ENCODE peak calls at places on chromosome 3, in ten cellular contexts. O, F, E, Z, I, R, P, M, D and T are unnamed samples. For H3K36me3 and H3K4me1, the result is how much of the 10 kb centered on the place peaks cover.

GRCh38 chr3:46370784-46371183 is at the start of gene CCR5:
- DNase-seq in I (no peak), Z (no peak), E (no peak), R (peak), F (no peak), M (peak), D (no peak), O (no peak), P (no peak), T (no peak)

GRCh38 chr3:73100734-73101550 is 39.5 kb downstream of the EBLN2 start:
- DNase-seq in E (peak), P (peak), O (peak), D (peak), R (peak), Z (peak), I (peak), F (peak), M (peak), T (peak)

GRCh38 chr3:171108066-171108465 is 81.5 kb upstream of the SLC2A2 start:
- DNase-seq in E (no peak), D (no peak), R (peak), O (no peak), M (no peak), I (no peak), P (no peak), F (no peak), Z (no peak), T (no peak)

GRCh38 chr3:97108136-97108535 is 293.7 kb downstream of the EPHA6 start:
- DNase-seq in R (no peak), O (no peak), I (no peak), D (no peak), F (no peak), P (no peak), E (no peak), M (no peak), Z (no peak), T (no peak)

GRCh38 chr3:187066228-187066995 is 72.9 kb downstream of the RPL39L start:
- DNase-seq in R (peak), Z (peak), P (peak), F (no peak), I (no peak), M (peak), D (no peak), O (peak), E (peak), T (peak)

GRCh38 chr3:180594631-180595348 is 7.2 kb upstream of the TTC14 start:
- DNase-seq in I (no peak), M (peak), Z (no peak), P (no peak), F (no peak), D (no peak), O (no peak), E (peak), R (peak), T (peak)

GRCh38 chr3:61699622-61700021 is 138.3 kb downstream of the PTPRG start:
- DNase-seq in I (no peak), M (no peak), D (no peak), F (no peak), R (no peak), Z (no peak), O (no peak), P (no peak), E (peak), T (no peak)

GRCh38 chr3:86785381-86785780 is 205.6 kb downstream of the VGLL3 start:
- DNase-seq in Z (no peak), F (no peak), P (no peak), D (no peak), E (no peak), O (no peak), R (peak), M (no peak), I (no peak), T (no peak)

GRCh38 chr3:109155828-109156227 is 19.3 kb downstream of the C3orf85 start:
- DNase-seq in M (no peak), F (no peak), I (no peak), E (no peak), O (no peak), D (no peak), Z (no peak), P (no peak), R (no peak), T (no peak)

GRCh38 chr3:197463279-197463678 is 92.5 kb downstream of the BDH1 start:
- DNase-seq in D (no peak), E (no peak), P (no peak), F (no peak), O (no peak), I (no peak), Z (no peak), R (peak), M (no peak), T (no peak)

GRCh38 chr3:29488922-29489321 is 208.1 kb downstream of the RBMS3 start:
- DNase-seq in E (no peak), F (no peak), M (no peak), D (no peak), P (no peak), R (peak), Z (no peak), I (no peak), O (no peak), T (no peak)

GRCh38 chr3:127183931-127184869 is 8.7 kb upstream of the PRR23E start:
- DNase-seq in E (no peak), D (no peak), R (no peak), P (no peak), Z (no peak), I (no peak), O (no peak), M (no peak), F (no peak), T (no peak)

GRCh38 chr3:133828576-133829309 is 23.1 kb downstream of the SRPRB start:
- DNase-seq in I (no peak), F (no peak), D (peak), M (no peak), R (no peak), E (no peak), P (no peak), Z (no peak), O (peak), T (no peak)

GRCh38 chr3:5787863-5788488 is 600.5 kb downstream of the EDEM1 start:
- DNase-seq in O (peak), D (peak), F (no peak), R (peak), M (no peak), E (peak), I (peak), Z (peak), P (no peak), T (no peak)

GRCh38 chr3:183308746-183309145 is 55.7 kb downstream of the B3GNT5 start:
- DNase-seq in R (no peak), M (no peak), I (no peak), D (no peak), O (no peak), F (no peak), E (no peak), P (no peak), Z (no peak), T (no peak)

GRCh38 chr3:116188231-116188785 is 257.0 kb downstream of the LSAMP start:
- DNase-seq in P (no peak), R (peak), Z (no peak), I (no peak), E (no peak), D (no peak), F (no peak), O (no peak), M (no peak), T (no peak)

GRCh38 chr3:159252772-159253384 is 451.0 kb downstream of the MFSD1 start:
- DNase-seq in F (no peak), O (no peak), E (peak), Z (no peak), I (no peak), D (no peak), R (peak), M (peak), P (no peak), T (peak)

GRCh38 chr3:76083992-76084391 is 298.6 kb upstream of the ZNF717 start:
- DNase-seq in O (no peak), M (no peak), Z (no peak), D (no peak), E (no peak), F (no peak), I (no peak), P (no peak), R (peak), T (no peak)

GRCh38 chr3:60742606-60743145 is 508.6 kb downstream of the FHIT start:
- DNase-seq in E (peak), P (no peak), F (no peak), R (peak), D (no peak), M (no peak), Z (no peak), I (no peak), O (peak), T (peak)

GRCh38 chr3:182912476-182912875 is 67.9 kb downstream of the DCUN1D1 start:
- DNase-seq in O (no peak), E (no peak), M (no peak), D (no peak), F (no peak), P (no peak), Z (no peak), I (no peak), R (no peak), T (no peak)

GRCh38 chr3:112560330-112560729 is 1.4 kb downstream of the ATG3 start:
- DNase-seq in O (no peak), I (no peak), Z (no peak), E (no peak), M (no peak), R (no peak), P (no peak), F (no peak), D (no peak), T (no peak)

GRCh38 chr3:127450331-127450730 is 140.2 kb downstream of the TPRA1 start:
- DNase-seq in F (no peak), M (no peak), R (no peak), Z (no peak), I (no peak), O (no peak), E (no peak), P (no peak), D (no peak), T (no peak)

GRCh38 chr3:196141866-196142673 is 60.2 kb upstream of the TFRC start:
- DNase-seq in E (no peak), O (no peak), I (peak), R (no peak), M (no peak), P (no peak), Z (no peak), F (no peak), D (peak), T (peak)

GRCh38 chr3:50194903-50195500 is 3.6 kb downstream of the GNAT1 start:
- DNase-seq in E (no peak), Z (no peak), O (no peak), F (no peak), D (no peak), P (peak), M (no peak), I (no peak), R (no peak), T (no peak)

GRCh38 chr3:5192568-5193319 is 5.2 kb downstream of the EDEM1 start:
- DNase-seq in I (no peak), R (no peak), M (no peak), E (no peak), F (peak), P (no peak), Z (no peak), D (no peak), O (no peak), T (no peak)

GRCh38 chr3:7546219-7546618 is 685.3 kb downstream of the GRM7 start:
- DNase-seq in P (no peak), I (no peak), O (no peak), F (no peak), D (no peak), Z (peak), M (no peak), E (no peak), R (peak), T (peak)

GRCh38 chr3:140244893-140245292 is 309.9 kb downstream of the CLSTN2 start:
- DNase-seq in Z (no peak), P (no peak), R (peak), D (no peak), M (no peak), I (no peak), O (no peak), F (no peak), E (no peak), T (no peak)

GRCh38 chr3:132332082-132332964 is 15.1 kb downstream of the ACP3 start:
- DNase-seq in P (no peak), O (no peak), I (no peak), D (no peak), F (no peak), E (no peak), M (no peak), R (no peak), Z (no peak), T (no peak)

GRCh38 chr3:124879395-124879723 is 7.8 kb downstream of the ITGB5 start:
- DNase-seq in D (no peak), E (no peak), I (no peak), R (no peak), O (no peak), P (no peak), Z (no peak), M (no peak), F (no peak), T (no peak)

GRCh38 chr3:52398670-52399081 is 46.2 kb downstream of the SEMA3G start:
- DNase-seq in P (no peak), M (no peak), O (peak), F (no peak), R (no peak), I (peak), E (no peak), Z (no peak), D (no peak), T (no peak)

GRCh38 chr3:149618151-149619123 is 39.4 kb downstream of the WWTR1 start:
- DNase-seq in F (no peak), D (no peak), O (peak), I (peak), Z (peak), P (no peak), R (peak), E (no peak), M (no peak), T (no peak)

DNA sequence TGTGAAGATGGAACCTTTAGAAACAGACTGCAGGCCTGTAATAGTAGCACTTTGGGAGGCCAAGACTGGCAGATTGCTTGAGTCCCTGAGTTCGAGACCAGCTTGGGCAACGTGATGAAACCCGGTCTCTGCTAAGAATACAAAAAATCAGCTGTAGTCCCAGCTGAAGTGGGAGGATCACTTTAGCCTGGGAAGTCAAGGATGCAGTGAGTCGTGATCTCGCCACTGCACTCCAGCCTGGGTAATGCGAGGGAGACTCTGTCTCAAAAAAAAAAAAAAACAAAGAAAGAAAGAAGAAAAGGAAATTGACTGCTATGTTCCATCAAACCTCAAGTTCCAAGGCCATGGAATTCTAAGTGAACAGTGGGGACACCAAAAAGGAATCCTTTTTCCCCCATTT is 2.2 kb downstream of the EOGT start:
- DNase-seq in M (no peak), I (no peak), O (no peak), Z (no peak), P (no peak), D (no peak), F (no peak), E (no peak), R (peak), T (no peak)
- H3K36me3 ChIP-seq in M (under half), I (under half), O (under half), Z (under half), P (under half), D (under half), F (under half), E (under half), R (under half), T (under half)

DNA sequence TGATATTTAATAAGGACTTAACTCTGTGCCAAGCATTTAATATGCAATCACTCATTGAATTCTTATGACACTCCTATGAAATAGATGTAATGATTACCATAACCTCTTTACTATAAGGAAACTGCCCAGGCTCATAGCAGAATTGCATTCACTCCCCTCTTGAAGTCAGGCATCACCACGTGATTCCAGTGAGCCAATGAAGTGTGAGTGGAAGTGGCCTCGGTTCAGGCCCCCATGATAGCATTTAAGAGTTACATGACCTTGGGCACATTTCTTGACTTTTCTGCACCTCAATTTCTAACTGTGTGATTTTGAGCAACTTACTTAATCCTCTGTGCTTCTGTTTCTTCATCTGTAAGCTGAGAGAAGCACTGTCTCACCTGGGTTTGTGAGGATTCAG is 62.8 kb upstream of the CLDN18 start:
- DNase-seq in I (no peak), F (no peak), R (no peak), D (no peak), E (no peak), M (no peak), Z (no peak), O (no peak), P (no peak), T (no peak)
- H3K4me1 ChIP-seq in I (under half), F (under half), R (under half), D (under half), E (under half), M (under half), Z (under half), O (under half), P (under half), T (under half)

GRCh38 chr3:194224536-194224935 is 88.6 kb downstream of the HES1 start:
- DNase-seq in Z (no peak), M (no peak), I (no peak), F (no peak), R (no peak), E (no peak), D (no peak), O (no peak), P (no peak), T (no peak)

GRCh38 chr3:194225988-194226663 is 90.2 kb downstream of the HES1 start:
- DNase-seq in P (no peak), E (no peak), D (no peak), R (peak), Z (no peak), I (no peak), F (no peak), M (no peak), O (no peak), T (no peak)

GRCh38 chr3:194223951-194224350 is 88.0 kb downstream of the HES1 start:
- DNase-seq in F (no peak), O (no peak), P (no peak), M (no peak), R (no peak), D (no peak), Z (no peak), E (no peak), I (no peak), T (no peak)

GRCh38 chr3:194220776-194221735 is 85.1 kb downstream of the HES1 start:
- DNase-seq in R (peak), D (no peak), F (no peak), O (no peak), M (no peak), P (no peak), Z (no peak), I (no peak), E (no peak), T (no peak)

DNA sequence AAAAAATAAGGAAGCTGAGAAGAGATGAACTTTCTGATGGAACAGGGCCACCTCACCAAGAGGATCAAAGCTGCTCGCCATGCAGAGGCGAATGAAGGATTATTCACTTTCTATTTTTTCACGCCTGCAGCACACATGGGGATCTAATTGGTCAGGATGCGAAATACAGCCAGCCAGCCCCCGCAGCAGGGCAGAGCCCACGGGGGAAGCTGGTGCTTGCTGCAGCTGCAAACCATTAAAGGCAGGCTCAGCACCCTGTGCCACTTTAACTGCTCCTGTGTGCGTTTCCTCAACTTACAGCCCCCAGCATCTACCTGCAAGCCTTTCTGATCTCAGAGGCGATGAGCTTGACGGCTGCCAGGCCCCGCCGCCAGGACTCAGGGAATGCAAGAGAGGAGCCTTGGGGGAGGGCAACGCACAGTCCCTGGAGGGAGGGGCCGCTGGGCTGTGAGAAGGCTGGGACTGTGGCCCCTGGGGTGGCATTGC is 89.0 kb downstream of the HES1 start:
- DNase-seq in D (no peak), O (no peak), R (no peak), M (no peak), F (no peak), Z (no peak), I (no peak), P (no peak), E (no peak), T (no peak)
- H3K4me3 ChIP-seq in D (peak), O (no peak), R (no peak), M (no peak), F (no peak), Z (no peak), I (no peak), P (no peak), E (no peak), T (no peak)

DNA sequence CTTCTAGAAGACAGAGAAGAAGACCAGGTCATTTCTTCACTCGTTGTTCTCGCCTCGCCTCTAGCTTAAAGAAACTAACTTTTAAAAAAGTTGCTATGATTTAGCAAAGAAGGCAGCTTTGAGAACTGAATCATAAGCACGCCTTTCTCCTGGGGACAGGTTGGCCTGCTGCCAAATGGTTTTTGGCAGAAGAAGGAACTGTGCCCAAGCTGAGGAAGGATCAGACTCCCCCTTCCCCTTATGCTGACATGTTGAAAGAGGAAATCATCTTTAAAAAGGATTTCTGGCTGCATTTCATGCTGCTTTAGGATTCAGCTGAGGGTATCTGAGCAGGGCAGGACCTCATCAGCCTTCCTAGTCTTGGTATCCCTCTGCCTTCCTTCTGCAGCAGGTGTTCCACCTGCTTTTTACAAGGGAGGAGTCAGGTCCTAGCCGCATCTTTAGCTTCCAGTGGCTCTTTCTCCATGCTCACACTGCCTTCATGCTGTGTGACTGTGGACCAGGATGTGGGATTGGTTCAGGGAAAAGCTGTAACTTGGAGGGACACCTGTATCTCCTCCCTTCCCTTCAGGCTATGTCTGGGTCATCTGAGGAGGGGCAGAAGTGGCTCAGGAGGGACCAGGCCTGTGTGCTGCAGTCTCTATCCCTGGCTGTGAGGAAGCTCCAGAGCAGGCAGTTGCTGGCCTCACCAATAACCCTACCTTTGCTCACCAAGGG is 34.1 kb upstream of the HACD2 start:
- DNase-seq in P (no peak), Z (peak), I (peak), F (no peak), D (no peak), E (no peak), R (peak), O (peak), M (no peak), T (no peak)
- H3K36me3 ChIP-seq in P (under half), Z (under half), I (under half), F (under half), D (under half), E (under half), R (under half), O (under half), M (under half), T (under half)

GRCh38 chr3:64063982-64064438 is 40.7 kb upstream of the PSMD6 start:
- DNase-seq in Z (no peak), O (no peak), R (no peak), D (no peak), E (no peak), P (no peak), I (no peak), F (no peak), M (no peak), T (no peak)
- H3K4me1 ChIP-seq in Z (under half), O (under half), R (under half), D (under half), E (under half), P (under half), I (under half), F (under half), M (under half), T (under half)

GRCh38 chr3:147412917-147413711 is 3.9 kb downstream of the ZIC1 start:
- DNase-seq in E (peak), I (no peak), F (no peak), M (no peak), Z (peak), P (no peak), R (no peak), O (no peak), D (no peak), T (no peak)
- H3K4me3 ChIP-seq in E (no peak), I (no peak), F (peak), M (peak), Z (no peak), P (no peak), R (peak), O (no peak), D (peak), T (no peak)

DNA sequence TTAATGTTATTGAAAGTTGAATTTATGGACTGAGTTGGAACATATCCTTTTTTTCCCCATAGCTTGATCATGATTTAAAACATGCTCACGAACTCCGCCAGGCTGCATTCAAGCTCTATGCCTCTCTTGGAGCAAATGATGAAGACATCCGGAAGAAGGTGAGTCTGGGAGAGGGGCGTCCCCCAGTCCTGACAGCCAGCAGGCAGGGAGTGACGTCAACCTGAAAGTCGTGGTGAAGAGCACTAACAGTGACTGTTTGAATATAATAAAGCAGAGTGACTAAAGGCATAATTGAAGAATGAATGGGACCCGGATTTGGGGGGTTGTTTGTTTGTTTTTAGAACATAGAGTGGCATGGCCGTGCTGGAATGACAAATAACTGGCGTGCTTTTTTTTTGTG is 57.9 kb downstream of the ARMC8 start:
- DNase-seq in R (no peak), M (no peak), Z (no peak), F (no peak), O (no peak), P (no peak), D (no peak), I (no peak), E (no peak), T (no peak)
- H3K36me3 ChIP-seq in R (under half), M (under half), Z (under half), F (half or more), O (half or more), P (under half), D (under half), I (under half), E (under half), T (under half)